ENCODE peak calls at places on chromosomes 16 and 17, in six cellular contexts. Q is effector memory CD4-positive, alpha-beta T cell; O is cardiac muscle cell; P is tibial nerve; F is aorta; Y is lower lobe of right lung. T is an unnamed sample.

GRCh38 chr16:55372792-55373488 is 48.9 kb downstream of the IRX6 start:
- DNase-seq in Q (no peak), O (no peak), P (no peak), F (no peak), Y (no peak), T (no peak)

GRCh38 chr16:68200120-68200783 is 35.7 kb downstream of the ESRP2 start:
- DNase-seq in Q (no peak), O (peak), P (no peak), F (no peak), Y (no peak), T (no peak)

GRCh38 chr17:47611372-47612350 is 38.1 kb upstream of the KPNB1 start:
- DNase-seq in Q (no peak), O (no peak), P (no peak), F (no peak), Y (no peak), T (no peak)

GRCh38 chr17:78476973-78477372 is 98.5 kb downstream of the PGS1 start:
- DNase-seq in Q (no peak), O (no peak), P (no peak), F (no peak), Y (no peak), T (no peak)

GRCh38 chr16:78925071-78925714 is 675.3 kb downstream of the MAF start:
- DNase-seq in Q (no peak), O (peak), P (no peak), F (no peak), Y (peak), T (no peak)

GRCh38 chr16:74448990-74449389 is 27.7 kb upstream of the CLEC18B start:
- DNase-seq in Q (no peak), O (no peak), P (peak), F (no peak), Y (no peak), T (no peak)

GRCh38 chr17:42403150-42403549 is 14.9 kb upstream of the STAT3 start:
- DNase-seq in Q (no peak), O (peak), P (no peak), F (no peak), Y (no peak), T (no peak)

GRCh38 chr17:41377546-41377945 is 4.6 kb downstream of the KRT34 start:
- DNase-seq in Q (no peak), O (no peak), P (no peak), F (no peak), Y (no peak), T (no peak)

GRCh38 chr17:8029121-8029520 is 9.7 kb upstream of the ALOX15B start:
- DNase-seq in Q (no peak), O (no peak), P (no peak), F (peak), Y (no peak), T (no peak)

GRCh38 chr17:28475151-28475900 is 1.9 kb downstream of the SLC13A2 start:
- DNase-seq in Q (no peak), O (no peak), P (no peak), F (no peak), Y (no peak), T (no peak)

GRCh38 chr17:80760501-80760900 is 215.9 kb downstream of the RPTOR start:
- DNase-seq in Q (no peak), O (no peak), P (no peak), F (no peak), Y (peak), T (no peak)

GRCh38 chr17:68428498-68429172 is 28.7 kb downstream of the WIPI1 start:
- DNase-seq in Q (no peak), O (no peak), P (no peak), F (no peak), Y (no peak), T (no peak)

GRCh38 chr16:26614102-26614864 is 452.4 kb upstream of the C16orf82 start:
- DNase-seq in Q (no peak), O (no peak), P (no peak), F (no peak), Y (no peak), T (no peak)

GRCh38 chr17:47978324-47978723 is 7.4 kb downstream of the CDK5RAP3 start:
- DNase-seq in Q (no peak), O (peak), P (no peak), F (peak), Y (no peak), T (peak)

GRCh38 chr16:85202631-85203461 is 90.6 kb upstream of the CIBAR2 start:
- DNase-seq in Q (no peak), O (peak), P (no peak), F (peak), Y (peak), T (no peak)

GRCh38 chr17:21379080-21379711 is 3.0 kb downstream of the KCNJ12 start:
- DNase-seq in Q (no peak), O (no peak), P (no peak), F (no peak), Y (no peak), T (no peak)

GRCh38 chr17:737561-738113 is 5.2 kb downstream of the TLCD3A start:
- DNase-seq in Q (no peak), O (no peak), P (no peak), F (no peak), Y (no peak), T (no peak)

GRCh38 chr17:47180337-47180736 is 8.8 kb downstream of the CDC27 start:
- DNase-seq in Q (no peak), O (no peak), P (no peak), F (no peak), Y (no peak), T (no peak)

GRCh38 chr16:85171004-85171808 is 58.9 kb upstream of the CIBAR2 start:
- DNase-seq in Q (no peak), O (no peak), P (no peak), F (no peak), Y (peak), T (no peak)

GRCh38 chr16:27920391-27920891 is 143.1 kb downstream of the GSG1L start:
- DNase-seq in Q (no peak), O (peak), P (no peak), F (peak), Y (no peak), T (no peak)

GRCh38 chr17:82217530-82218204 is 5.0 kb upstream of the CCDC57 start:
- DNase-seq in Q (no peak), O (no peak), P (no peak), F (peak), Y (peak), T (no peak)
- H3K27ac ChIP-seq in Q (no peak), O (no peak), P (peak), F (peak), Y (peak), T (no peak)

DNA sequence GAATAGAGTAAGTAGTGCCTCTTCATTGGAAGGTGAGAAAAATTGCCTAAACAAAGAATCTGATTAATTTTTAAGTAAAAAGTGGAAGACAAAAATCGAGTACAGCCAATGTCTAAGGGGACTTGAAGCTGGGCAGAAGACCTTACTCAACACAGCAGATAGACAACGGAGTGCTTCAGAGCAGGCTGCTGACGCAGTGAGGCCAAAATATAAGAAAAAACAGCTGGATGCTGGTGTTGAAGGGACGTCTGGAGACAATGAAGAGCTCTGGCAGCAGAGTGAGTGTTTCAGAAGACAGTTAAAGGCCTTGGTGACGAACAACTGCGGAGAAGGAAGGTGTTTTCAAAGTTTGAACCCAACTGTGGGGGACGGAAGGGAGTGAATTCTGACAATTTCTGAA is 169.8 kb downstream of the MRTFB start:
- DNase-seq in Q (no peak), O (no peak), P (no peak), F (no peak), Y (no peak), T (no peak)
- H3K27ac ChIP-seq in Q (no peak), O (peak), P (no peak), F (peak), Y (no peak), T (no peak)

GRCh38 chr16:30351586-30352419 is 3.3 kb downstream of the CD2BP2 start:
- DNase-seq in Q (no peak), O (no peak), P (peak), F (peak), Y (peak), T (no peak)
- H3K27ac ChIP-seq in Q (no peak), O (no peak), P (peak), F (peak), Y (no peak), T (no peak)

GRCh38 chr17:17416007-17416399 is 60.8 kb upstream of the MED9 start:
- DNase-seq in Q (no peak), O (peak), P (no peak), F (no peak), Y (no peak), T (no peak)
- H3K27ac ChIP-seq in Q (no peak), O (no peak), P (peak), F (no peak), Y (peak), T (no peak)

DNA sequence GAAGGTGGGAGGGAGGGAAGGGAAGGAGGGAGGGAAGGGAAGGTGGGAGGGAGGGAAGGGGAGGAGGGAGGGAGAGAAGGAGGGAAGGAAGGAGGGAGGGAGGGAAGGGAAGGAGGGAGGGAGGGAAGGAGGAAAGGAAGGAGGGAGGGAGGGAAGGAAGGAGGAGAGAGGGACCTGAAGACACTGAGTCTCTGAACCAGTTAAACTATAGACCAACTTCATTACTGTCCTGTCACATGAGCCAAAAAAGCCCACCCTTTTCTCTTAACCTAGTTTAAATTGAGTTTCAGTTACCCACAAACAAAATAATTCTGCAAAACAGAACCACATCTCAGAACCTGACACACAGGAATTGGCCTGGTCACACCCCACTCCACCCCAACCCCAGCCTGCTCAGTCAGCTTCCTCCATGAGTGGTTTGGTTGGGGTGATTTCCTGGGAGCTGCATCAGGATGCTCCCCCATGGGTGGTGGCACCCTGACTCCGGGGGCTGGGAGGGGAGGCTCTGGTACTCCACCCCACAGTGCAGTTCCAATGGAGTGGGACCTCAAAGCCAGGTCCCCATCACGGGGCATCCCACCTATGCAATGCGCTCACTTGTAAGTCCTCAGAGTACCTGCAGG is 4.7 kb upstream of the PRR29 start:
- DNase-seq in Q (peak), O (no peak), P (no peak), F (peak), Y (peak), T (peak)
- H3K27ac ChIP-seq in Q (peak), O (no peak), P (no peak), F (no peak), Y (no peak), T (no peak)

GRCh38 chr16:88524973-88525662 is 45.1 kb upstream of the ZC3H18 start:
- DNase-seq in Q (no peak), O (no peak), P (no peak), F (no peak), Y (no peak), T (no peak)
- H3K27ac ChIP-seq in Q (no peak), O (no peak), P (no peak), F (no peak), Y (no peak), T (no peak)

GRCh38 chr16:20674684-20675487 is 22.6 kb downstream of the ACSM1 start:
- DNase-seq in Q (no peak), O (no peak), P (no peak), F (peak), Y (no peak), T (no peak)

GRCh38 chr16:20675488-20676267 is 21.8 kb downstream of the ACSM1 start:
- DNase-seq in Q (no peak), O (peak), P (no peak), F (no peak), Y (peak), T (no peak)

GRCh38 chr16:20678242-20678641 is 19.2 kb downstream of the ACSM1 start:
- DNase-seq in Q (no peak), O (no peak), P (no peak), F (no peak), Y (no peak), T (no peak)

GRCh38 chr16:20676867-20677266 is 20.6 kb downstream of the ACSM1 start:
- DNase-seq in Q (no peak), O (no peak), P (no peak), F (no peak), Y (no peak), T (no peak)

GRCh38 chr16:20676268-20676828 is 21.1 kb downstream of the ACSM1 start:
- DNase-seq in Q (no peak), O (no peak), P (no peak), F (no peak), Y (no peak), T (no peak)
- H3K27ac ChIP-seq in Q (peak), O (no peak), P (no peak), F (peak), Y (peak), T (peak)

T was measured in CD8-positive, alpha-beta T cell.